ENCODE peak calls at places on chromosomes 2 and 18, in five cellular contexts. W is tibial nerve, N is GM12878, E is A549, A is right lobe of liver. D is an unnamed sample.
A peak's percentile ranks its signal among the peaks of the same experiment; 100 is the strongest.

GRCh38 chr18:64668563-64668962 is 519.7 kb upstream of the LINC00305 start:
- DNase-seq in W (no peak), N (no peak), E (no peak), A (no peak), D (no peak)

GRCh38 chr2:26473796-26474195 is 4.1 kb downstream of the OTOF start:
- DNase-seq in W (no peak), N (no peak), E (no peak), A (peak; percentile 36), D (no peak)

GRCh38 chr2:178008636-178009289 is 63.8 kb downstream of the PDE11A start:
- DNase-seq in W (no peak), N (no peak), E (no peak), A (no peak), D (peak; percentile 23)

GRCh38 chr2:45043171-45043570 is 33.9 kb upstream of the SIX2 start:
- DNase-seq in W (no peak), N (no peak), E (no peak), A (no peak), D (no peak)

GRCh38 chr18:10235553-10235952 is 218.9 kb upstream of the APCDD1 start:
- DNase-seq in W (no peak), N (no peak), E (no peak), A (no peak), D (no peak)

GRCh38 chr2:217933326-217933993 is 69.3 kb downstream of the TNS1 start:
- DNase-seq in W (no peak), N (no peak), E (no peak), A (peak; percentile 54), D (no peak)

GRCh38 chr2:120825370-120826259 is 89.9 kb downstream of the GLI2 start:
- DNase-seq in W (no peak), N (no peak), E (no peak), A (no peak), D (peak; percentile 83)

GRCh38 chr2:30122362-30122761 is 24.4 kb upstream of the YPEL5 start:
- DNase-seq in W (no peak), N (no peak), E (no peak), A (no peak), D (no peak)

GRCh38 chr2:231933916-231934401 is 7.8 kb upstream of the NPPC start:
- DNase-seq in W (no peak), N (no peak), E (no peak), A (no peak), D (no peak)

GRCh38 chr2:58497189-58497588 is 256.1 kb upstream of the FANCL start:
- DNase-seq in W (no peak), N (no peak), E (no peak), A (no peak), D (no peak)

GRCh38 chr2:53475320-53475719 is 292.3 kb upstream of the CHAC2 start:
- DNase-seq in W (no peak), N (no peak), E (no peak), A (no peak), D (no peak)

GRCh38 chr2:30225131-30225762 is 6.1 kb upstream of the LBH start:
- DNase-seq in W (peak; percentile 28), N (no peak), E (no peak), A (no peak), D (peak; percentile 58)

GRCh38 chr2:176083796-176084261 is at the start of gene EVX2:
- DNase-seq in W (no peak), N (no peak), E (no peak), A (no peak), D (no peak)

GRCh38 chr2:112020561-112020960 is 34.5 kb upstream of the TMEM87B start:
- DNase-seq in W (no peak), N (no peak), E (no peak), A (no peak), D (no peak)

GRCh38 chr2:235747001-235747867 is 253.4 kb downstream of the AGAP1 start:
- DNase-seq in W (no peak), N (no peak), E (no peak), A (no peak), D (no peak)

GRCh38 chr2:143843696-143844095 is 676.2 kb downstream of the ZEB2 start:
- DNase-seq in W (no peak), N (no peak), E (no peak), A (no peak), D (no peak)

GRCh38 chr2:138497294-138497693 is 4.3 kb upstream of the SPOPL start:
- DNase-seq in W (no peak), N (no peak), E (no peak), A (no peak), D (no peak)

DNA sequence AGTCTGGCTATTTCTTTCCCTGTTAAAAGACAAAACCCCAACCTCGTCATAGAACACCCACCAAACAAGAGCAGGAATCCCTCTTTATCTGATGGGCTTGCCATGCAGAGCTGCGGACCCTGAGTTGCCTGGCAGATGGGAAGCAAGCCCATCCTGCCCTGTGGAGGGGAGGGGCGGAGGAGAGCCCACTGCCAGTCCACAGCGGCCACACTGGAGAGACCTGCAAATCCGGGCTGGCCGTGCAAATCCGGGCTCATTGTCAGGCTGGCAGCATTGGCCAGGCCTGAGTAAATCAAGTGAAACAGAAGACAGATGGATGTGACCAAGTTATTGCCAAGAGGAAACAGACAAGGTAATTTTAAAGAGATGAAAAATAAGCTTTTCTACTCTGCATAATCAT is 22.0 kb downstream of the MYL12B start:
- DNase-seq in W (no peak), N (no peak), E (no peak), A (no peak), D (no peak)
- TF ChIP-seq POLR2A in W (no peak), N (no peak), E (no peak), A (no peak), D (no peak)

DNA sequence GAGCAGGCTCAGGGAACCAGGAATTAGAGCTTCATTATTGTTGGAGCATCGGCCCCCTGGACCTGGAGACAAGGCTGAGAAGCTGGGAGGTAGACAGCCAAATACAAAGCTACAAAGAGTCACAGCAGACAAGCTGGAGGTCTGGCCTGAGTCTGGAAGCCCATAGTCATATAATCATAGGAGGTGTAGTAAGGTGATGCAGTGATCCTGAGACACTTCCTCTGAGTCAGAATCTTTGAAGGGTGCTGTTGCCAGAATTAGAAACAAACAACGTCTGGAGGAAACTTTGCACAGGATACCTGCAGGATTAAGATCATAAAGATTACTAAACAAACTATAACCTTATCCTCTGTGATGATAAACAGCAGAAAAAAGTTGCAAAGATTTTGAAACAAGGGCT is 213.8 kb downstream of the DSC3 start:
- DNase-seq in W (no peak), N (no peak), E (no peak), A (no peak), D (no peak)
- H3K4me3 ChIP-seq in W (no peak overlapping the region), N (no peak overlapping the region), E (no peak overlapping the region), A (no peak overlapping the region), D (no peak overlapping the region)

GRCh38 chr2:71130325-71131260 is at the start of gene MPHOSPH10:
- DNase-seq in W (peak; percentile 77), N (peak; percentile 64), E (peak; percentile 85), A (peak; percentile 92), D (peak; percentile 91)
- TF ChIP-seq CTCF in W (no peak), N (no peak), E (no peak), A (no peak), D (no peak)

DNA sequence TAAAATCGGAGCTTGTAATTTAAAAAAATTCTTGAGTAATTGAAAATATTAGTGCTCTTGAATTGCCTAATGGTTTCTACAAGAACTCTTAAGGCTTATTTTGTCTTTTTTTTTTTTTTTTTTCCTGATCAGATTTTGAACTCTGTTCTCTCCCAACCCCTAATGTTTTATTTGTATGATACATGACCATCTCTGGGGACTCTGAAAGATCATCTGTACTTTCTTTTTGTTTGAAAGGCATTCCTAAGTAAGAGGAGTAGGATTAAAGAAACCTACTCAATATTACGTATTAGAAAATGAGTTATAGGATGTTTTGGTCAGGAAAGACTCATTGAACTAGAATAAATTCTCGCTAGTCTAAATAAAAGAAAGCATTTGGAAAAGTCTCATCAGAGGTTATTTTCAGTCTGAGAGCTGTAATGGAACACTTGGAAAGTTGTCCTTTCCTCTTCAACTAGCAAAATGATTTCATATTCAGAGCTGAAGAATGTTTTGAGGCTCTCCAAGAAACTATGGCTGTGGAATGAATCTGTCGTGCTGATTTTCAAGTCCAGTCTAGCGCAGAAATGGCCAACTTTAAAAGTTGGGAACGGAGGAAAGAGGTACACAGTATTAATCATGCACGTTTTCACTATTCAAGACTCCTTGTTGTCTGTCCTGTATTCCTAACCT is 182.7 kb downstream of the PRPF40A start:
- DNase-seq in W (no peak), N (no peak), E (no peak), A (no peak), D (no peak)
- TF ChIP-seq POLR2A in W (no peak), N (no peak), E (no peak), A (no peak), D (no peak)

DNA sequence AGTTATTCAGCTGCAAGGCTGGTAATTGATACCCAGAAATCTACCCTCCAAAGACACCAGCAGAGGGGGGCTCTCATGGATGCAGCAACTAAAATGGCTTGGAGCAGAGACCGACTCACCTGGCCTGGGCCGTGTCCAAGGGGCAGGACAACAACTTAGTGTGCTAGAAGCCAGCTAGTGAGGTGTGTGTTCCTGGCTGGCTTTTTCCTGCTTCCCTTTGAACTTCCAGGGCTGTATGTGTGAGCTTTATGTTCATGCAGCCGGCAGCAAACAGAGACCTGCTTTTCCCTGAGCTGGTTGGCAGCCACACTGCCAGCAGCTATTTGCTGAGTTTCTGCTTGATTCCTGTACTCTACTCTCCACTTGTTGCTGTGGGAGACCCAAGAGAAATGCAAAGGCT is 23.8 kb upstream of the GRP start:
- DNase-seq in W (no peak), N (no peak), E (no peak), A (no peak), D (no peak)
- H3K4me3 ChIP-seq in W (no peak overlapping the region), N (no peak overlapping the region), E (no peak overlapping the region), A (no peak overlapping the region), D (no peak overlapping the region)

D was measured in adrenal gland.